ENCODE peak calls at places on chromosomes 16 and 17, in ten cellular contexts. Z, D, A, Y, U, O, M, H, W and T are unnamed samples.

GRCh38 chr16:1308036-1308976 is 1.1 kb upstream of the UBE2I start:
- DNase-seq in Z (no peak), D (no peak), A (no peak), Y (no peak), U (no peak), O (no peak), M (no peak), H (no peak), W (no peak), T (no peak)

GRCh38 chr16:89505204-89506112 is 2.7 kb upstream of the SPG7 start:
- DNase-seq in Z (peak; percentile 68), D (peak; percentile 94), A (peak; percentile 83), Y (peak; percentile 6), U (peak; percentile 50), O (peak; percentile 84), M (peak; percentile 42), H (peak; percentile 86), W (no peak), T (peak; percentile 84)

GRCh38 chr17:82020874-82021727 is 1.6 kb downstream of the CENPX start:
- DNase-seq in Z (peak; percentile 27), D (peak; percentile 82), A (peak; percentile 67), Y (peak; percentile 63), U (peak; percentile 75), O (no peak), M (no peak), H (peak; percentile 60), W (peak; percentile 36), T (peak; percentile 49)

GRCh38 chr16:24748242-24748641 is 18.8 kb downstream of the TNRC6A start:
- DNase-seq in Z (no peak), D (peak; percentile 90), A (peak; percentile 49), Y (peak; percentile 4), U (no peak), O (peak; percentile 68), M (no peak), H (no peak), W (no peak), T (no peak)

GRCh38 chr17:76714822-76715461 is 4.2 kb upstream of the MXRA7 start:
- DNase-seq in Z (peak; percentile 45), D (peak; percentile 70), A (peak; percentile 74), Y (no peak), U (peak; percentile 41), O (no peak), M (peak; percentile 55), H (peak; percentile 82), W (peak; percentile 15), T (peak; percentile 75)

GRCh38 chr17:49390548-49391324 is 23.9 kb downstream of the PHB1 start:
- DNase-seq in Z (no peak), D (no peak), A (no peak), Y (peak; percentile 66), U (peak; percentile 73), O (no peak), M (no peak), H (no peak), W (no peak), T (peak; percentile 40)

GRCh38 chr17:49204521-49204920 is 5.9 kb downstream of the GNGT2 start:
- DNase-seq in Z (no peak), D (no peak), A (no peak), Y (no peak), U (no peak), O (no peak), M (no peak), H (no peak), W (no peak), T (no peak)

GRCh38 chr17:48025904-48026502 is 11.6 kb downstream of the COPZ2 start:
- DNase-seq in Z (no peak), D (peak; percentile 28), A (peak; percentile 31), Y (no peak), U (no peak), O (no peak), M (no peak), H (no peak), W (no peak), T (no peak)

GRCh38 chr17:76702941-76703637 is 7.7 kb downstream of the MXRA7 start:
- DNase-seq in Z (no peak), D (no peak), A (no peak), Y (no peak), U (no peak), O (no peak), M (no peak), H (no peak), W (no peak), T (no peak)

GRCh38 chr17:8994319-8994718 is 27.0 kb upstream of the NTN1 start:
- DNase-seq in Z (peak; percentile 37), D (peak; percentile 58), A (peak; percentile 76), Y (no peak), U (no peak), O (no peak), M (no peak), H (peak; percentile 58), W (no peak), T (no peak)

GRCh38 chr17:12769981-12770380 is 19.3 kb upstream of the ARHGAP44 start:
- DNase-seq in Z (no peak), D (no peak), A (no peak), Y (no peak), U (no peak), O (no peak), M (no peak), H (no peak), W (no peak), T (no peak)

GRCh38 chr16:52114414-52114813 is 432.5 kb downstream of the TOX3 start:
- DNase-seq in Z (no peak), D (no peak), A (no peak), Y (no peak), U (no peak), O (no peak), M (no peak), H (no peak), W (no peak), T (no peak)

GRCh38 chr17:37801131-37801530 is 56.3 kb upstream of the HNF1B start:
- DNase-seq in Z (no peak), D (no peak), A (no peak), Y (no peak), U (no peak), O (no peak), M (no peak), H (no peak), W (no peak), T (no peak)

GRCh38 chr17:50565559-50566350 is 5.2 kb downstream of the CACNA1G start:
- DNase-seq in Z (no peak), D (peak; percentile 28), A (no peak), Y (peak; percentile 45), U (no peak), O (no peak), M (no peak), H (no peak), W (peak; percentile 78), T (no peak)

GRCh38 chr17:50638851-50639767 is 4.4 kb downstream of the ABCC3 start:
- DNase-seq in Z (no peak), D (peak; percentile 99), A (peak; percentile 84), Y (peak; percentile 14), U (peak; percentile 49), O (peak; percentile 75), M (no peak), H (no peak), W (no peak), T (no peak)

GRCh38 chr16:72797606-72798005 is 250.3 kb downstream of the ZFHX3 start:
- DNase-seq in Z (no peak), D (no peak), A (no peak), Y (no peak), U (no peak), O (no peak), M (no peak), H (no peak), W (no peak), T (no peak)

GRCh38 chr17:59761385-59762021 is 54.0 kb downstream of the VMP1 start:
- DNase-seq in Z (no peak), D (peak; percentile 89), A (no peak), Y (no peak), U (no peak), O (no peak), M (no peak), H (no peak), W (no peak), T (no peak)

GRCh38 chr17:49210158-49211029 is at the start of the genes ABI3 and GNGT2:
- DNase-seq in Z (no peak), D (peak; percentile 68), A (no peak), Y (peak; percentile 5), U (peak; percentile 36), O (peak; percentile 54), M (no peak), H (peak; percentile 54), W (no peak), T (peak; percentile 86)

GRCh38 chr17:74922694-74923537 is at the start of gene USH1G:
- DNase-seq in Z (no peak), D (peak; percentile 8), A (peak; percentile 31), Y (no peak), U (no peak), O (no peak), M (no peak), H (no peak), W (peak; percentile 64), T (no peak)

GRCh38 chr17:8857919-8858318 is 9.6 kb downstream of the PIK3R6 start:
- DNase-seq in Z (no peak), D (peak; percentile 76), A (no peak), Y (no peak), U (no peak), O (no peak), M (no peak), H (no peak), W (no peak), T (no peak)

GRCh38 chr16:79154081-79154480 is 446.5 kb downstream of the MAF start:
- DNase-seq in Z (no peak), D (no peak), A (no peak), Y (peak; percentile 9), U (no peak), O (no peak), M (no peak), H (no peak), W (no peak), T (no peak)